ENCODE peak calls at places on chromosomes 3 and 15, in four cellular contexts. X is T-cell; B is KBM-7; Z is activated naive CD4-positive, alpha-beta T cell treated with anti-CD3 and anti-CD28 coated beads, Interleukin-2, amount 50 U/mL, for 72 hours. D is an unnamed sample.

GRCh38 chr15:29859293-29859692 is 37.0 kb upstream of the TJP1 start:
- DNase-seq in X (no peak), B (no peak), Z (no peak), D (no peak)

GRCh38 chr3:170714562-170715535 is 129.0 kb upstream of the SLC7A14 start:
- DNase-seq in X (no peak), B (no peak), Z (no peak), D (no peak)

GRCh38 chr15:33152502-33153109 is 41.9 kb downstream of the FMN1 start:
- DNase-seq in X (no peak), B (peak), Z (no peak), D (peak)

GRCh38 chr3:56940331-56940730 is 120.1 kb upstream of the SPATA12 start:
- DNase-seq in X (no peak), B (no peak), Z (no peak), D (no peak)

GRCh38 chr3:148246286-148246685 is 451.4 kb upstream of the AGTR1 start:
- DNase-seq in X (no peak), B (no peak), Z (no peak), D (no peak)

GRCh38 chr3:167787440-167787839 is 51.9 kb downstream of the SERPINI1 start:
- DNase-seq in X (no peak), B (no peak), Z (no peak), D (no peak)

GRCh38 chr15:31387483-31388118 is 61.0 kb downstream of the KLF13 start:
- DNase-seq in X (peak), B (no peak), Z (peak), D (no peak)

GRCh38 chr15:91258436-91258779 is 158.4 kb downstream of the SV2B start:
- DNase-seq in X (no peak), B (peak), Z (peak), D (peak)

GRCh38 chr3:166447513-166447912 is 610.3 kb upstream of the BCHE start:
- DNase-seq in X (no peak), B (no peak), Z (no peak), D (no peak)

GRCh38 chr15:45585069-45585468 is 2.1 kb upstream of the BLOC1S6 start:
- DNase-seq in X (no peak), B (no peak), Z (no peak), D (no peak)

GRCh38 chr3:171038342-171038741 is 11.8 kb upstream of the SLC2A2 start:
- DNase-seq in X (no peak), B (no peak), Z (no peak), D (no peak)

GRCh38 chr3:185308126-185308754 is 54.4 kb upstream of the EHHADH start:
- DNase-seq in X (peak), B (peak), Z (peak), D (peak)

GRCh38 chr3:16516695-16517481 is 3.4 kb upstream of the RFTN1 start:
- DNase-seq in X (no peak), B (no peak), Z (peak), D (no peak)

GRCh38 chr3:120780977-120781376 is 38.4 kb downstream of the GTF2E1 start:
- DNase-seq in X (no peak), B (no peak), Z (no peak), D (peak)

D was measured in MV-4-11.